ENCODE peak calls at places on chromosomes 5 and 9, in four cellular contexts. C is GM12878, G is HepG2, F is H1. P is an unnamed sample.

GRCh38 chr9:38662763-38663593 is 42.6 kb upstream of the ANKRD18A start:
- DNase-seq in C (no peak), G (no peak), F (no peak), P (no peak)

GRCh38 chr9:21657966-21658667 is 144.3 kb upstream of the MTAP start:
- DNase-seq in C (no peak), G (no peak), F (no peak), P (no peak)

GRCh38 chr5:148979104-148979723 is 83.6 kb downstream of the SH3TC2 start:
- DNase-seq in C (no peak), G (no peak), F (no peak), P (no peak)

GRCh38 chr5:72154076-72154756 is 46.9 kb downstream of the MAP1B start:
- DNase-seq in C (no peak), G (no peak), F (no peak), P (no peak)

GRCh38 chr5:175711472-175712312 is 53.8 kb downstream of the HRH2 start:
- DNase-seq in C (no peak), G (no peak), F (no peak), P (no peak)

GRCh38 chr9:86410281-86410680 is 56.1 kb upstream of the TUT7 start:
- DNase-seq in C (no peak), G (no peak), F (peak; percentile 38), P (no peak)

GRCh38 chr9:36566813-36567217 is 5.9 kb upstream of the MELK start:
- DNase-seq in C (no peak), G (no peak), F (no peak), P (no peak)

GRCh38 chr5:31119938-31120641 is 73.4 kb upstream of the CDH6 start:
- DNase-seq in C (no peak), G (no peak), F (no peak), P (no peak)

DNA sequence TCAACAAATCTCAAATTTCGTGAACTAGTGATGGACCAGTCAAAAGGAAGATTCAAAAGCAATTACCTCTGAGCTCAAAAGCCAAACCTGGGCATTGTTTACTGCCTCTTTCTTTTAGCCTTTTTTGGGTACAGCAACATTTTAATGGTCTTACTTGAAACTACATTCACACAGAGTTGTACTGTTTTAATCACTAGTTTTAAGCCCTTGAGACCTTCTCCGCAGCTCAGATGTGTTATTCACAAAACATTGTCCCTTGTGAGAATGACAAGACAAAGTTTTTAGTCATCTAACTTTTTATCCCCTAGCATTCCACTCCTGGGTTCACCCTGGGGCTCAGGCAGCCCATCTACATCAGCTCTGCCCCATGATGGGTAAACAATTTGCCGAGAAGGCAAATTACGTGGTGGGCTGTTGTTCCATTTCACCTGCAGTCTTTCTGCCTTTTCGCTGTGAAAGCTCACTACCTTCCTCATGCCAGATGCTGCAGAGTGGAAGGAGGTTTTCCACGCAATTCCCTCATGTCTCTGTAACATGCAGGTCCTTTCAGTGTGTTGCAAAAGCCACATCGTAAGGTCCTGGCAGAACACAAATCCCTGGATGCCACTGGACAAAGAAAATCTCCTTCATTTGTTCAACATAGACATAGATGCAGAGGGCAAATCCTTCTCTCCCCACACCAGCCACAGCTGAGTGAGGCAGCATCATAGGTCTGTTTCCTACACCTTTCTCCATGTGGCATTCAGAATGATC is 175.7 kb downstream of the EBF1 start:
- DNase-seq in C (peak; percentile 61), G (no peak), F (no peak), P (no peak)
- TF ChIP-seq SUZ12 in C (no peak), G (no peak), F (no peak), P (no peak)

DNA sequence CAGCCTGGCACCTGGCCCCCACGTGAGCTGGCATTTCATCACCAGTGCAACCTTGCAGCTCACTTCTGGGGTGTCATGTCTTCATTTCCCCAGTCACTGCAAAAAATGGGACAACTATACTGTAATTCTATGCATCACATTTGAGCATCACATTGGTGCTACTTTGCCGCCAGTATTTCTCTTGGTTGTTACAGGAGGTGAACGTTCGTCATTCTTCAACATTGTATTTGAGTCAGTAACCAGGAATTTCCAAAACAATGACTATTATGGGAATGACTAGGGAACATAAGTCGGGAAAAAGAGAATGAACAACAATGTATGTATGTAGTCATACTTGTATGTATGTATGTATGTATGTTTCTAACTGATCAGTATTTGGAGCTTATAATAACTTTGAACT is 1278.0 kb downstream of the EFNA5 start:
- DNase-seq in C (no peak), G (no peak), F (no peak), P (no peak)
- TF ChIP-seq SUZ12 in C (no peak), G (no peak), F (no peak), P (no peak)

DNA sequence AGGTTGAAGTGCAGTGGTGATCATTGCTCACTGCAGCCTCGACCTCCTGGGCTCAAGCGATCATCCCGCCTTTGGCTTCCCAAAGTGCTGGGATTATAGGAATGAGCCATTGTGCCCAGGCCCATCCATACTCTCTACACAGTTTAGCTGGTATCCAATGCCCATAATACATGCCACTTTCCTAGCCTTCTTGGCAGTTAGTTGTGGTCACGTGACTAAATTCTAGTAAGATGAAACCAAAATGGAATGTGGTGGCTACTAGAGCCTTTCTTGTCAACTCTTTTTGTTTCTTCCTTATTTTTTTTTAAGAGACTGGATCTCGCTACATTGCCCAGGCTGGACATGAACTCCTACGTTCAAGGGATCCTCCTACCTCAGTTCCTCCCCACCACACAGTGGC is 15.3 kb upstream of the KIF27 start:
- DNase-seq in C (no peak), G (no peak), F (no peak), P (no peak)
- TF ChIP-seq SUZ12 in C (no peak), G (no peak), F (no peak), P (no peak)

DNA sequence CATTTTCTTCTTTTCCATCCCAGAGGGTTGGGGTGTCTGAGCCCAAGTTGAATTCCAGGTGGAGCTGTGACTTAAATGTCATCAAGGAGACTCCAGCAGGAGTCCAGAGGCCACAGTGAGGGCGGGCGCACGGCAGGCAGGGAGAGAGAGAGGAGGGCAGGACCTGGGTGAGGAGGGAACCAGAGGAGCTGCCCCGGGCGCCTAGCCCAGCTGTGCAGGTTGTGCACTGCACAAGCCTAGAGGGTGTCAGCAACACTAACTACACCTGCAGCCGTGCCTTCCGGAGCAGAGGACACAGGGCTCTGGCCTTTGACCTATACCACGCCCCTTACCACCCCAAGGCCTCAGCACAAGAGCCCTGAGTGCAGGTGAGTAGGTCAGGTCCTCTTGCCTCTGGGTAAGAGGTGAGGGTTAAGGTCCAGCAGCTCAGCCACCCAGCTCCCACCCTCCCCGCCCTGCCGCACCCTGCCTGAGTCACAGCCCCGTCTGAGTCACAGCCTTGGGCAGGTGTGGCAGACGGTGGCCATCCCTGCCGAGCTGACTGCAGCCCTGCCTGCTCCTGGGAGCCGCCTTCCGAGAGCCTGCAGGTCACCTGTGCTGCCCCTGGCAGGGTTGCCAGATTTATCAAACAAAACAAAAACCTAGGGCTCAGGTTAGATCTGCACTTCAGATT is 6.4 kb upstream of the AGPAT2 start:
- DNase-seq in C (no peak), G (peak; percentile 63), F (no peak), P (no peak)
- TF ChIP-seq SUZ12 in C (no peak), G (no peak), F (no peak), P (no peak)

GRCh38 chr9:33924978-33925797 is 108.2 kb downstream of the UBE2R2 start:
- DNase-seq in C (no peak), G (peak; percentile 61), F (peak; percentile 29), P (peak; percentile 60)

GRCh38 chr9:33923998-33924701 is 107.2 kb downstream of the UBE2R2 start:
- DNase-seq in C (no peak), G (no peak), F (no peak), P (no peak)

GRCh38 chr9:33923079-33923478 is 106.1 kb downstream of the UBE2R2 start:
- DNase-seq in C (no peak), G (no peak), F (no peak), P (no peak)

GRCh38 chr9:33919276-33919897 is 102.4 kb downstream of the UBE2R2 start:
- DNase-seq in C (no peak), G (no peak), F (no peak), P (no peak)

GRCh38 chr9:33921967-33922895 is 105.3 kb downstream of the UBE2R2 start:
- DNase-seq in C (no peak), G (peak; percentile 21), F (no peak), P (peak; percentile 67)
- TF ChIP-seq SUZ12 in C (no peak), G (no peak), F (no peak), P (no peak)

DNA sequence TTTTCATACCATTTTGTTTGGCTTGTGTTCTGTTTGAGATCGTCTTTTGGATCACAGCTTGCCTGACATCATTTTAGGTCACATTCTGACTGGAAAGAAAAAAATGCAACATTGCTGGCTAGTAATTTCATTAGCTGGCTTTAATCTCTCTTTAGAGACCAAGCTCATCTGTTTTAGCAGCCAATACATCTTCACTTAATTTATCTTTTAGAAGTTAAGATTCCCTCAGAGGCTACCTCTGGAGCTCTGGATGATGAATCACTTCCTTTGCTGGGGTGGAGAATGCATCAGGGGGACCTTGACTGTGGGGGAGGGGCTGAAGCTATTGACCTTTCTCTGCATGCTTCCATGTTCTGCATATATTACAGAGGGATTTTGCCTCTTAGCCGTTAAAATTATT is 181.5 kb upstream of the OTULINL start:
- DNase-seq in C (no peak), G (no peak), F (no peak), P (no peak)
- TF ChIP-seq SUZ12 in C (no peak), G (no peak), F (no peak), P (no peak)

DNA sequence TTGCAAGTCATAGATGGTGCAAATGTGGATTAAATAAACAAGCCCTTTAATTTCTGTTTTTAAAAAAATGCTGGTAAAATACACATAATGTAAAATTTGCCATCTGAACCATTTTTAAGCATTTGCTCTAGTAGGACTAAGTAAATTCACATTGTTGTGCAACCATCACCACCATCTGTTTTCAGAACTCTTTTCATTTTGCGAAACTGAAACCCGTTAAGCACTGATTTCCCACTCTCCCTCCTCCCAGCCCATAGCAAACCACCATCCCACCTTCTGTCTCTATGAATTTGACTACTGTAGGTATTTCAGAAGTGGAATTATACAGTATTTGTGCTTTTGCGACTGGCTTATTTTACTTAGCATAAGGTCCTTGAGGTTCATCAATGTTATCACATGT is 103.3 kb upstream of the CNTLN start:
- DNase-seq in C (no peak), G (no peak), F (no peak), P (no peak)
- TF ChIP-seq SUZ12 in C (no peak), G (no peak), F (no peak), P (no peak)

GRCh38 chr5:127525181-127525580 is 7.7 kb downstream of the PRRC1 start:
- DNase-seq in C (no peak), G (no peak), F (no peak), P (no peak)

GRCh38 chr5:127529904-127530682 is 12.7 kb downstream of the PRRC1 start:
- DNase-seq in C (no peak), G (no peak), F (no peak), P (no peak)
- TF ChIP-seq SUZ12 in C (no peak), G (no peak), F (no peak), P (no peak)

DNA sequence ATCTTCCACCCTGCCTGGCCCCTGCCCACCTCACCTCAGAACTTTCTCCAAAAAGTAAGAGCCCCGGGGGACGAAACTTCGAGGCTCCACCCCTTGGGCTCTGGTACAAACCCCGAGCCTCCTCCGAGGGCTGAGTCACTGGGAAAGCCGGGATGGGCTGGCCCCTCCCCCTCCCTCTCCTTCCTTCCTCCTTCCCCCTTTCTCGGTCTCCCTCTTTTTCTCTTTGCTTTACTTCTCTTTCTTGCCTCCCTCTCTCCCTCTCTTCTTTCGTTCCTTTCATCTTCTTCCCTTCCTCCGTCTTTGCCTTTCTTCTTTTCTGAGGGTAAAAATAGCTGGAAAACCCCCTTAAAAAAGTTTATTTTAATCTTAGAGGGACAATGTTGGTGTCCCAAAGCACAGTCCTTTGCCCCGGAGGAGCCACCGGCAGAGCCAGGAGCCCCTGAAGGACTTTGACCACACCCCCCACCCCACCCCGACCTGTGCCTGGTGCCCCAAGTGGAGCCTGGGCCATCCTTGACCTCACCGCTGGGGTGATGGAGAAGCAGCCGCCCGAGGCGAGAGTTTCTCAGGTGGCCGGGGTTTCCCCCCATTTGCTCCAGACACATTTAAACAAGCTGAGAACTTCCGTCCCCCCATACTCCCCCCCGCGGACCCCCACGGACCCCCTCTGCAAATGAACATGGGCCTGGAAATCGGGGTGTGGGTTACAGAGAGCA is 5.7 kb upstream of the NOTCH1 start:
- DNase-seq in C (no peak), G (no peak), F (no peak), P (no peak)
- TF ChIP-seq SUZ12 in C (no peak), G (no peak), F (no peak), P (no peak)

GRCh38 chr5:75907651-75908050 is 175.5 kb upstream of the SV2C start:
- DNase-seq in C (no peak), G (no peak), F (no peak), P (no peak)
- TF ChIP-seq SUZ12 in C (no peak), G (no peak), F (no peak), P (no peak)